ENCODE peak calls at places on chromosomes 11 and 22, in seven cellular contexts. I is ovary, O is fibroblast of lung, Q is Peyer's patch, G is Caco-2, J is GM23248, E is cardiac fibroblast. H is an unnamed sample.

GRCh38 chr22:36546092-36546804 is 17.3 kb upstream of the EIF3D start:
- DNase-seq in I (no peak), O (peak; percentile 54), Q (no peak), G (peak; percentile 68), J (peak; percentile 74), E (peak; percentile 63), H (peak; percentile 58)

GRCh38 chr11:12029738-12030363 is 21.4 kb upstream of the DKK3 start:
- DNase-seq in I (no peak), O (no peak), Q (no peak), G (no peak), J (peak; percentile 64), E (no peak), H (no peak)

GRCh38 chr11:95067042-95067827 is 516 bp downstream of the SRSF8 start:
- DNase-seq in I (peak; percentile 88), O (peak; percentile 76), Q (peak; percentile 78), G (peak; percentile 88), J (peak; percentile 91), E (peak; percentile 73), H (peak; percentile 75)

GRCh38 chr11:86219291-86220193 is 25.0 kb upstream of the EED start:
- DNase-seq in I (no peak), O (no peak), Q (peak; percentile 58), G (no peak), J (no peak), E (peak; percentile 28), H (no peak)

GRCh38 chr11:65417702-65418430 is 4.7 kb upstream of the NEAT1 start:
- DNase-seq in I (peak; percentile 73), O (peak; percentile 40), Q (peak; percentile 80), G (peak; percentile 62), J (peak; percentile 69), E (peak; percentile 25), H (peak; percentile 72)

GRCh38 chr11:44943118-44943517 is 7.6 kb downstream of the TP53I11 start:
- DNase-seq in I (no peak), O (no peak), Q (peak; percentile 82), G (no peak), J (no peak), E (no peak), H (no peak)

GRCh38 chr11:124075841-124076571 is 34.9 kb upstream of the OR10G7 start:
- DNase-seq in I (no peak), O (peak; percentile 19), Q (no peak), G (peak; percentile 46), J (peak; percentile 49), E (no peak), H (no peak)

GRCh38 chr11:69814411-69814810 is 4.8 kb downstream of the FGF3 start:
- DNase-seq in I (no peak), O (no peak), Q (no peak), G (no peak), J (no peak), E (no peak), H (no peak)

GRCh38 chr11:120013325-120014250 is 124.3 kb downstream of the TRIM29 start:
- DNase-seq in I (no peak), O (peak; percentile 19), Q (no peak), G (peak; percentile 72), J (peak; percentile 63), E (peak; percentile 29), H (peak; percentile 33)

GRCh38 chr22:40628354-40629042 is 8.0 kb downstream of the MRTFA start:
- DNase-seq in I (no peak), O (peak; percentile 92), Q (no peak), G (no peak), J (peak; percentile 79), E (peak; percentile 63), H (no peak)

GRCh38 chr11:72249961-72250360 is 6.0 kb upstream of the PHOX2A start:
- DNase-seq in I (no peak), O (no peak), Q (no peak), G (peak; percentile 35), J (no peak), E (no peak), H (no peak)
- H3K4me3 ChIP-seq in I (no peak overlapping the region), O (no peak overlapping the region), Q (no peak overlapping the region), G (no peak overlapping the region), J (no peak overlapping the region), E (no peak overlapping the region), H (no peak overlapping the region)

GRCh38 chr22:29310863-29311339 is 4.5 kb downstream of the GAS2L1 start:
- DNase-seq in I (peak; percentile 98), O (peak; percentile 96), Q (peak; percentile 67), G (peak; percentile 79), J (peak; percentile 99), E (peak; percentile 98), H (peak; percentile 98)

GRCh38 chr22:29310065-29310862 is 3.8 kb downstream of the GAS2L1 start:
- DNase-seq in I (no peak), O (no peak), Q (no peak), G (peak; percentile 53), J (peak; percentile 28), E (no peak), H (no peak)

GRCh38 chr22:29312218-29313125 is 3.0 kb downstream of the RASL10A start:
- DNase-seq in I (peak; percentile 44), O (no peak), Q (no peak), G (peak; percentile 23), J (no peak), E (no peak), H (no peak)

GRCh38 chr22:29313126-29314071 is 2.1 kb downstream of the RASL10A start:
- DNase-seq in I (no peak), O (no peak), Q (no peak), G (peak; percentile 35), J (peak; percentile 68), E (peak; percentile 42), H (peak; percentile 22)

DNA sequence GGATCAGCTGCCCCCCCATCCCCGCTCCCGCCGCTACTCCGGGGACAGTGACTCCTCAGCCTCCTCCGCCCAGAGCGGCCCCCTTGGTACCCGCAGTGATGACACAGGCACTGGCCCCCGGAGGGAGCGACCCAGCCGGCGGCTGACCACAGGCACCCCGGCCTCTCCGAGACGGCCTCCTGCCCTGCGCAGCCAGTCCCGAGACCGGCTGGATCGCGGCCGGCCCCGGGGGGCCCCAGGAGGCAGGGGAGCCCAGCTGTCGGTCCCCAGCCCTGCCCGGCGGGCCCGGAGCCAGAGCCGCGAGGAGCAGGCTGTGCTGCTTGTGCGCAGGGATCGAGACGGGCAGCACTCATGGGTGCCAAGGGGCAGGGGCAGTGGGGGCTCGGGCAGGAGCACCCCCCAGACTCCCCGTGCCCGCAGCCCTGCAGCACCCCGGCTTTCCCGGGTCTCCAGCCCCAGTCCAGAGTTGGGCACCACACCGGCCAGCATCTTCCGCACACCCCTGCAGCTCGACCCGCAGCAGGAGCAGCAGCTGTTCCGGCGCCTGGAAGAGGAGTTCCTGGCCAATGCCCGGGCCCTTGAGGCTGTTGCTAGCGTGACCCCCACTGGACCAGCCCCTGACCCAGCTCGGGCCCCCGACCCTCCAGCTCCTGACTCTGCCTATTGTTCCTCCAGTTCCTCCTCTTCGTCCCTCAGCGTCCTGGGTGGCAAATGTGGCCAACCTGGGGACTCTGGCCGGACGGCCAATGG is 3.9 kb downstream of the RASL10A start:
- DNase-seq in I (peak; percentile 64), O (no peak), Q (no peak), G (peak; percentile 34), J (peak; percentile 61), E (no peak), H (no peak)
- H3K4me3 ChIP-seq in I (no peak overlapping the region), O (peak overlapping the region; percentile 40), Q (no peak overlapping the region), G (no peak overlapping the region), J (peak overlapping the region; percentile 38), E (peak overlapping the region; percentile 18), H (no peak overlapping the region)

GRCh38 chr11:67630230-67630942 is 649 bp upstream of the NUDT8 start:
- DNase-seq in I (peak; percentile 100), O (peak; percentile 93), Q (peak; percentile 99), G (peak; percentile 100), J (peak; percentile 100), E (peak; percentile 97), H (peak; percentile 98)
- H3K4me3 ChIP-seq in I (peak overlapping the region; percentile 81), O (peak overlapping the region; percentile 74), Q (peak overlapping the region; percentile 57), G (peak overlapping the region; percentile 88), J (peak overlapping the region; percentile 79), E (peak overlapping the region; percentile 70), H (peak overlapping the region; percentile 80)

DNA sequence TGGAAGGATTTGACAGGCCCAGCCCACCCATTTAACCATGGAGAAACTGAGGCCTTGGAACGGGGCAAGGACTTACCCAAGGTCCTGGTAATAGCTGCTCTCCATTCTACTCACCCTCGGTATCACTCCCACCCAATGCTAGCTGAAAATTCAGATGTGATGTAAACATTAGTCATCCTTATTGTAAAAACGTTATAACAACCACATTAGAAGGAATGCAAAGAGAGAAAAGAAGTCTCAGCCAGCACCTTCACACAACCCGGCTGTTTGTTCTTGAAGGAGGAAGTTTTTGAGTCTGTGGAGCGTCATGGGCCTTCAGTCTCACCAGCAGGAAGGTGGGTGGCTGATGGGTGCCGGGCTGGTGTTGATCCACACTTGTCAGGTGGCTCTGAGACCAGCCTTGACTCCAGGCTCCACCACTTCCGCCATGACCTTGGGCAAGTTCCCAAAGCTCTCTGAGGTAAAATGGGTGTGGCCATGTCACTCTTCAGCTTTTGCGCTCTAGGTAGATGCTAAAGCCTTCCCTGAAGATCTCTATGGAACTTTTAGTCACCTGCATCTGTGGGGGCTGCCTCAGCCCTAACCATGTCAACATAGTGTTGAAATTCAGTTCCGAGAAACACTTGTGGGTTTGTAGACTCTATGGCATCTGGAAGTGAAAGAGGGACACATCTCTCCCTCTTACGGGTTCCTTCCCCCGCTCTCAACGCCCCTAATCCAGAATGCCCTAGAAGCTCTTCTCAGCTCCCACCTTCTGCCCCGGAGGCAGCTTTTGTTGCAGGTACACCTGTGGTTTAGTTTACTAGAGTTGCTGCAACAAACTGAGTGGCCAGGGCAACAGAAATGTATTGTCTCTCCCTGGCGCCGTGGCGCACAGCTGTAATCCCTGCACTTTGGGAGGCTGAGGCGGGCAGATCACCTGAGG is 14.8 kb downstream of the CD6 start:
- DNase-seq in I (no peak), O (peak; percentile 51), Q (peak; percentile 91), G (peak; percentile 1), J (peak; percentile 58), E (peak; percentile 64), H (no peak)
- H3K4me3 ChIP-seq in I (no peak overlapping the region), O (no peak overlapping the region), Q (no peak overlapping the region), G (no peak overlapping the region), J (no peak overlapping the region), E (no peak overlapping the region), H (no peak overlapping the region)